ENCODE peak calls at places on chromosomes 6 and 20, in nine cellular contexts. One of them, this sample, is unnamed.

GRCh38 chr6:158654498-158654897 is 4.6 kb downstream of the SYTL3 start:
- DNase-seq in SK-N-SH: peak; percentile 57
- DNase-seq in A549: no peak
- DNase-seq in K562: no peak
- DNase-seq in HepG2: peak; percentile 41
- DNase-seq in HL-60: peak; percentile 50
- DNase-seq in GM23338: no peak
- DNase-seq in Panc1: no peak
- DNase-seq in HCT116: no peak
- DNase-seq in this sample: no peak

GRCh38 chr20:1943267-1944002 is 48.2 kb downstream of the SIRPA start:
- DNase-seq in K562: no peak
- DNase-seq in Panc1: no peak
- DNase-seq in HepG2: peak; percentile 55
- DNase-seq in A549: no peak
- DNase-seq in GM23338: no peak
- DNase-seq in HL-60: no peak
- DNase-seq in SK-N-SH: no peak
- DNase-seq in HCT116: no peak
- DNase-seq in this sample: no peak

GRCh38 chr6:125099211-125100017 is 54.2 kb upstream of the TPD52L1 start:
- DNase-seq in HepG2: no peak
- DNase-seq in Panc1: no peak
- DNase-seq in K562: peak; percentile 74
- DNase-seq in HCT116: peak; percentile 49
- DNase-seq in HL-60: no peak
- DNase-seq in A549: peak; percentile 85
- DNase-seq in GM23338: peak; percentile 79
- DNase-seq in SK-N-SH: peak; percentile 61
- DNase-seq in this sample: no peak

GRCh38 chr20:10337291-10337690 is 96.7 kb downstream of the MKKS start:
- DNase-seq in HCT116: no peak
- DNase-seq in K562: no peak
- DNase-seq in Panc1: no peak
- DNase-seq in GM23338: no peak
- DNase-seq in HL-60: no peak
- DNase-seq in SK-N-SH: no peak
- DNase-seq in HepG2: no peak
- DNase-seq in A549: no peak
- DNase-seq in this sample: no peak

GRCh38 chr6:41367061-41367460 is 31.7 kb downstream of the NCR2 start:
- DNase-seq in HepG2: no peak
- DNase-seq in K562: no peak
- DNase-seq in SK-N-SH: no peak
- DNase-seq in HCT116: no peak
- DNase-seq in HL-60: no peak
- DNase-seq in GM23338: no peak
- DNase-seq in A549: no peak
- DNase-seq in Panc1: no peak
- DNase-seq in this sample: no peak

GRCh38 chr20:10863337-10864060 is 189.7 kb upstream of the JAG1 start:
- DNase-seq in HCT116: peak; percentile 23
- DNase-seq in GM23338: peak; percentile 11
- DNase-seq in HepG2: no peak
- DNase-seq in SK-N-SH: no peak
- DNase-seq in Panc1: no peak
- DNase-seq in HL-60: no peak
- DNase-seq in K562: no peak
- DNase-seq in A549: peak; percentile 57
- DNase-seq in this sample: no peak

GRCh38 chr20:43331911-43332310 is 125.8 kb upstream of the SRSF6 start:
- DNase-seq in SK-N-SH: no peak
- DNase-seq in A549: no peak
- DNase-seq in HepG2: no peak
- DNase-seq in K562: no peak
- DNase-seq in Panc1: no peak
- DNase-seq in GM23338: no peak
- DNase-seq in HL-60: no peak
- DNase-seq in HCT116: no peak
- DNase-seq in this sample: no peak

GRCh38 chr6:167013067-167013466 is 13.9 kb downstream of the CEP43 start:
- DNase-seq in Panc1: no peak
- DNase-seq in SK-N-SH: no peak
- DNase-seq in GM23338: no peak
- DNase-seq in A549: no peak
- DNase-seq in K562: no peak
- DNase-seq in HCT116: no peak
- DNase-seq in HepG2: no peak
- DNase-seq in HL-60: no peak
- DNase-seq in this sample: no peak

GRCh38 chr6:11149551-11149950 is 38.0 kb upstream of the ERVFRD-1 start:
- DNase-seq in HL-60: no peak
- DNase-seq in SK-N-SH: no peak
- DNase-seq in HCT116: no peak
- DNase-seq in K562: no peak
- DNase-seq in GM23338: no peak
- DNase-seq in A549: no peak
- DNase-seq in Panc1: no peak
- DNase-seq in HepG2: no peak
- DNase-seq in this sample: no peak

GRCh38 chr20:57996465-57996864 is 232.0 kb downstream of the ANKRD60 start:
- DNase-seq in Panc1: no peak
- DNase-seq in HepG2: no peak
- DNase-seq in SK-N-SH: no peak
- DNase-seq in HCT116: no peak
- DNase-seq in K562: no peak
- DNase-seq in A549: no peak
- DNase-seq in GM23338: no peak
- DNase-seq in HL-60: no peak
- DNase-seq in this sample: no peak

DNA sequence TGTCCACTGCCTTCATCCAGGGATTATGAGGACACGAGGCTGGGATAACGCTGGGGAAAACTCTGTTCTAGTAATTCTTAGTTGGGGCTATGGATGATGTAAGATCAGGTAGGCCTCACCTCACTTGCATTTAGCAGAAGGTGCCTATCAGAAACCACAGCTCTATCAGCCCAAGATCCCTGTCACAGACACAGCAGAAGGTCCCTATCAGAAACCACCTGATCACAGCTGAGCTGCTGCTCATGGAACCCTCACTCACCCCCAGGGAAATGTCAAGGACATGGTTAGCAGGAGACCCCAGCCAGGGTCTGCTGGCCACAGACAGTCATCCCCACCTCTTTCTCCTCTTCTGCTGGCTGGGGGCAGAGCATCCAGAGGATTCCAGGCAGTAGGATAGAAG is 52.5 kb downstream of the RAB44 start:
- DNase-seq in Panc1: no peak
- DNase-seq in SK-N-SH: no peak
- DNase-seq in HL-60: no peak
- DNase-seq in K562: peak; percentile 55
- DNase-seq in GM23338: no peak
- DNase-seq in A549: no peak
- DNase-seq in HepG2: no peak
- DNase-seq in HCT116: no peak
- DNase-seq in this sample: no peak
- TF ChIP-seq REST in Panc1: no peak
- TF ChIP-seq REST in SK-N-SH: no peak
- TF ChIP-seq REST in HL-60: no peak
- TF ChIP-seq REST in K562: no peak
- TF ChIP-seq REST in GM23338: no peak
- TF ChIP-seq REST in A549: no peak
- TF ChIP-seq REST in HepG2: no peak
- TF ChIP-seq REST in HCT116: no peak
- TF ChIP-seq REST in this sample: no peak

GRCh38 chr6:2857580-2858337 is 16.1 kb upstream of the SERPINB1 start:
- DNase-seq in SK-N-SH: peak; percentile 70
- DNase-seq in Panc1: no peak
- DNase-seq in HCT116: peak; percentile 94
- DNase-seq in A549: peak; percentile 83
- DNase-seq in GM23338: no peak
- DNase-seq in HepG2: no peak
- DNase-seq in HL-60: no peak
- DNase-seq in K562: peak; percentile 79
- DNase-seq in this sample: peak; percentile 90
- TF ChIP-seq REST in SK-N-SH: no peak
- TF ChIP-seq REST in Panc1: no peak
- TF ChIP-seq REST in HCT116: no peak
- TF ChIP-seq REST in A549: no peak
- TF ChIP-seq REST in GM23338: no peak
- TF ChIP-seq REST in HepG2: no peak
- TF ChIP-seq REST in HL-60: no peak
- TF ChIP-seq REST in K562: peak; percentile 48
- TF ChIP-seq REST in this sample: no peak

DNA sequence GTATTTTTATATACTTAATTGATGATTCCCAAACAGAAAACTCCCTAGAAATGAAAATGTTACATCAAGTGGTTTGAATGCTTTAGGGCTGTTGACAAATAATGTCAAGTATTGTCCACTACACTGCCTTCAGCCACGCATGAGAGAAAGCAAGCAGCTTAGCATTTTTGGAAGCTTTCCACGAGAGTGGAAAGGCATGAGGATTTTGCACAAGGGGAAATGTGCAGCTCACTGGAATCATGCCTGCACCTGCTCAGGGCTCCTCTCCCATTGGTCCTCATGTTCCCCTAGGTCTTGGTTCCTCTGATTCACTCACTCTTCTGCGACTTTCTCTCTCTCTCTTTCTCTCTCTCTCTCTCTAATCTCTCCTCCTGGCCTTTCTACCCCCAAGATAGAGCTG is 439.5 kb upstream of the CDH4 start:
- DNase-seq in HCT116: no peak
- DNase-seq in HepG2: no peak
- DNase-seq in Panc1: no peak
- DNase-seq in GM23338: no peak
- DNase-seq in K562: no peak
- DNase-seq in SK-N-SH: no peak
- DNase-seq in A549: no peak
- DNase-seq in HL-60: no peak
- DNase-seq in this sample: no peak
- TF ChIP-seq REST in HCT116: no peak
- TF ChIP-seq REST in HepG2: no peak
- TF ChIP-seq REST in Panc1: no peak
- TF ChIP-seq REST in GM23338: no peak
- TF ChIP-seq REST in K562: no peak
- TF ChIP-seq REST in SK-N-SH: no peak
- TF ChIP-seq REST in A549: no peak
- TF ChIP-seq REST in HL-60: no peak
- TF ChIP-seq REST in this sample: no peak

GRCh38 chr6:35363293-35363750 is 21.0 kb downstream of the PPARD start:
- DNase-seq in A549: no peak
- DNase-seq in HCT116: no peak
- DNase-seq in HepG2: no peak
- DNase-seq in K562: peak; percentile 86
- DNase-seq in HL-60: peak; percentile 40
- DNase-seq in GM23338: peak; percentile 17
- DNase-seq in Panc1: no peak
- DNase-seq in SK-N-SH: peak; percentile 68
- DNase-seq in this sample: no peak
- TF ChIP-seq REST in A549: no peak
- TF ChIP-seq REST in HCT116: no peak
- TF ChIP-seq REST in HepG2: no peak
- TF ChIP-seq REST in K562: no peak
- TF ChIP-seq REST in HL-60: no peak
- TF ChIP-seq REST in GM23338: no peak
- TF ChIP-seq REST in Panc1: no peak
- TF ChIP-seq REST in SK-N-SH: no peak
- TF ChIP-seq REST in this sample: no peak

DNA sequence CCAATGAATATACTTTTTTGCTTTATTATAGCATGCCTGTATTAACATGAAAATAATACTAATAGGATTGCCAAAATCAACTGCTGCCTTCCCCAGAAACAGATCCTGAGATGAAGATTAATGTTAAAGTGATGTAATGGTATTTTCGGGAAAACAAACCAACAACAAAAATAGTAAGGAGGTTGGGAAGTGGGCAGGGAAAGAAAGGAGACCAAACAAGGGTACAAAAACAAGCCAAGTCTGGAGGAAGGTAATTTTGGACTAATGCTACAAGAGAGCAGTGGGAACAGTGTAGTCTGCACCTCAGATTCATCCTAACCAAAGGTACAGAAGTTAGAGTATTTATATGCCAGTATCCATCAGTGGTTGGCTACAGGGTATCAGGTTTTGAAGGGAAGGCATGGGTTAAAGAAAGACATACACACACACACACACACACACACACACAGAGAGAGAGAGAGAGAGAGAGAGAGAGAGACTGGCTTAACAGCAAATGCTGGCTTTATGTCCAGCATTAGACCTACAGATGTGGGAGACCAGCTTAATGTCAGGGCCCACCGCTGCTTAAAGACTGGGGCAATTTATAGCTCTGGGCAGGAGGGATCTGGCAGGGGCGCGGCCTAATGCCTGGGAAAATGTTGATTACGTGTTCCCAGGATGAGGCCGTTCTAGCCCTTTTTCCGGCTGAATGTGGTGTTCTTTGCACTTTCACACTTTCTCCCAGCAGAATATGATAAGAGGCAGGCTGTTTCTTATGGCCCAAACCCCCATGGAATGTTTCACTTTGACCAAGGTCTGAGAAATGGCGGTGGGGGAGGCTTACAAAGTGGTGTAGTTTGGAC is 3.8 kb upstream of the SLC17A1 start:
- DNase-seq in A549: no peak
- DNase-seq in HL-60: no peak
- DNase-seq in HCT116: no peak
- DNase-seq in SK-N-SH: no peak
- DNase-seq in GM23338: peak; percentile 5
- DNase-seq in HepG2: peak; percentile 65
- DNase-seq in K562: no peak
- DNase-seq in Panc1: no peak
- DNase-seq in this sample: no peak
- TF ChIP-seq REST in A549: no peak
- TF ChIP-seq REST in HL-60: no peak
- TF ChIP-seq REST in HCT116: no peak
- TF ChIP-seq REST in SK-N-SH: no peak
- TF ChIP-seq REST in GM23338: no peak
- TF ChIP-seq REST in HepG2: no peak
- TF ChIP-seq REST in K562: no peak
- TF ChIP-seq REST in Panc1: no peak
- TF ChIP-seq REST in this sample: no peak

GRCh38 chr20:4371623-4372246 is 350.0 kb upstream of the PRND start:
- DNase-seq in K562: no peak
- DNase-seq in HL-60: no peak
- DNase-seq in A549: no peak
- DNase-seq in GM23338: no peak
- DNase-seq in HepG2: no peak
- DNase-seq in HCT116: no peak
- DNase-seq in Panc1: no peak
- DNase-seq in SK-N-SH: no peak
- DNase-seq in this sample: no peak
- TF ChIP-seq REST in K562: no peak
- TF ChIP-seq REST in HL-60: no peak
- TF ChIP-seq REST in A549: no peak
- TF ChIP-seq REST in GM23338: no peak
- TF ChIP-seq REST in HepG2: no peak
- TF ChIP-seq REST in HCT116: no peak
- TF ChIP-seq REST in Panc1: no peak
- TF ChIP-seq REST in SK-N-SH: no peak
- TF ChIP-seq REST in this sample: no peak

DNA sequence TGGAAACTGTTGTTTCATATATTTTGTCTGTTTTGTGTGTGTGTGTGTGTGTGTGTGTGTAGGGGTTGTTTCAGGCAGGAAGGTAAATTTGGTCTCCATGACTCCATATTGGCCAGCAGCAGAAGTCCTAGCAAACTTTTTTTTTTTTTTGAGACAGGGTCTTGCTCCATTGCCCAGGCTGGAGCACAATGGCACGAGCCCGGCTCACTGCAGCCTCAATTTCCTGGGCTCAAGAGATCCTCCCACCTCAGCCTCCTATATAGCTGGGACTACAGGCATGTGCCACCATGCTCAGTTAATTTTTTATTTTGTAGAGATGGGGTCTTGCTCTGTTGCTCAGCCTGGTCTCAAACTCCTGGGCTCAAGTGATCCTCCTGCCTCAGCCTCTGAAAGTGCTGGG is 75.8 kb downstream of the PRDM1 start:
- DNase-seq in SK-N-SH: no peak
- DNase-seq in A549: no peak
- DNase-seq in K562: no peak
- DNase-seq in GM23338: no peak
- DNase-seq in HL-60: no peak
- DNase-seq in HepG2: no peak
- DNase-seq in HCT116: no peak
- DNase-seq in Panc1: no peak
- DNase-seq in this sample: no peak
- TF ChIP-seq REST in SK-N-SH: no peak
- TF ChIP-seq REST in A549: no peak
- TF ChIP-seq REST in K562: no peak
- TF ChIP-seq REST in GM23338: no peak
- TF ChIP-seq REST in HL-60: no peak
- TF ChIP-seq REST in HepG2: no peak
- TF ChIP-seq REST in HCT116: no peak
- TF ChIP-seq REST in Panc1: no peak
- TF ChIP-seq REST in this sample: no peak